ENCODE peak calls at places on chromosomes 11 and 22, in five cellular contexts. One of them, this sample, is unnamed.

GRCh38 chr22:44603774-44604173 is 98.2 kb upstream of the PRR5 start:
- DNase-seq in H1: no peak
- DNase-seq in K562: no peak
- DNase-seq in HepG2: no peak
- DNase-seq in GM12878: no peak
- DNase-seq in this sample: no peak

GRCh38 chr11:103968685-103969084 is 67.8 kb upstream of the DDI1 start:
- DNase-seq in H1: no peak
- DNase-seq in K562: no peak
- DNase-seq in HepG2: no peak
- DNase-seq in GM12878: no peak
- DNase-seq in this sample: no peak

GRCh38 chr11:47106839-47107520 is 69.7 kb downstream of the ARFGAP2 start:
- DNase-seq in H1: no peak
- DNase-seq in K562: no peak
- DNase-seq in HepG2: no peak
- DNase-seq in GM12878: no peak
- DNase-seq in this sample: no peak

GRCh38 chr11:57150454-57150917 is 31.3 kb upstream of the LRRC55 start:
- DNase-seq in H1: no peak
- DNase-seq in K562: peak; percentile 75
- DNase-seq in HepG2: no peak
- DNase-seq in GM12878: no peak
- DNase-seq in this sample: no peak

GRCh38 chr11:39385911-39386310 is 2073.5 kb downstream of the LRRC4C start:
- DNase-seq in H1: no peak
- DNase-seq in K562: no peak
- DNase-seq in HepG2: no peak
- DNase-seq in GM12878: no peak
- DNase-seq in this sample: no peak

GRCh38 chr22:49719046-49719445 is 108.6 kb downstream of the BRD1 start:
- DNase-seq in H1: no peak
- DNase-seq in K562: no peak
- DNase-seq in HepG2: no peak
- DNase-seq in GM12878: no peak
- DNase-seq in this sample: no peak

GRCh38 chr22:47437110-47437509 is 674.7 kb downstream of the TBC1D22A start:
- DNase-seq in H1: no peak
- DNase-seq in K562: no peak
- DNase-seq in HepG2: no peak
- DNase-seq in GM12878: no peak
- DNase-seq in this sample: no peak

GRCh38 chr11:102620858-102621561 is 4.1 kb downstream of the MMP20 start:
- DNase-seq in H1: no peak
- DNase-seq in K562: peak; percentile 72
- DNase-seq in HepG2: no peak
- DNase-seq in GM12878: no peak
- DNase-seq in this sample: no peak

GRCh38 chr11:93169950-93170561 is 27.7 kb downstream of the SLC36A4 start:
- DNase-seq in H1: no peak
- DNase-seq in K562: peak; percentile 24
- DNase-seq in HepG2: peak; percentile 24
- DNase-seq in GM12878: no peak
- DNase-seq in this sample: peak; percentile 69

GRCh38 chr11:65524010-65524746 is 705 bp upstream of the SCYL1 start:
- DNase-seq in H1: no peak
- DNase-seq in K562: peak; percentile 53
- DNase-seq in HepG2: no peak
- DNase-seq in GM12878: no peak
- DNase-seq in this sample: no peak

GRCh38 chr11:114785820-114786219 is 107.5 kb downstream of the NXPE2 start:
- DNase-seq in H1: no peak
- DNase-seq in K562: no peak
- DNase-seq in HepG2: no peak
- DNase-seq in GM12878: no peak
- DNase-seq in this sample: no peak

GRCh38 chr11:40867991-40868685 is 591.3 kb downstream of the LRRC4C start:
- DNase-seq in H1: no peak
- DNase-seq in K562: no peak
- DNase-seq in HepG2: no peak
- DNase-seq in GM12878: no peak
- DNase-seq in this sample: no peak

GRCh38 chr11:75465701-75466531 is 32.9 kb upstream of the KLHL35 start:
- DNase-seq in H1: no peak
- DNase-seq in K562: no peak
- DNase-seq in HepG2: no peak
- DNase-seq in GM12878: no peak
- DNase-seq in this sample: peak; percentile 32

GRCh38 chr11:1825039-1825740 is 9.6 kb upstream of the SYT8 start:
- DNase-seq in H1: peak; percentile 78
- DNase-seq in K562: peak; percentile 84
- DNase-seq in HepG2: peak; percentile 84
- DNase-seq in GM12878: no peak
- DNase-seq in this sample: peak; percentile 92

GRCh38 chr11:12356944-12357655 is 20.3 kb upstream of the PARVA start:
- DNase-seq in H1: no peak
- DNase-seq in K562: no peak
- DNase-seq in HepG2: no peak
- DNase-seq in GM12878: no peak
- DNase-seq in this sample: no peak

GRCh38 chr11:72683782-72684200 is 9.6 kb upstream of the PDE2A start:
- DNase-seq in H1: no peak
- DNase-seq in K562: peak; percentile 74
- DNase-seq in HepG2: peak; percentile 33
- DNase-seq in GM12878: no peak
- DNase-seq in this sample: peak; percentile 82

GRCh38 chr11:104095791-104096190 is 59.4 kb downstream of the DDI1 start:
- DNase-seq in H1: no peak
- DNase-seq in K562: no peak
- DNase-seq in HepG2: no peak
- DNase-seq in GM12878: no peak
- DNase-seq in this sample: no peak

GRCh38 chr11:61163714-61164609 is 2.7 kb upstream of the VPS37C start:
- DNase-seq in H1: no peak
- DNase-seq in K562: peak; percentile 87
- DNase-seq in HepG2: no peak
- DNase-seq in GM12878: no peak
- DNase-seq in this sample: no peak

GRCh38 chr22:19737846-19738663 is 14.7 kb downstream of the GP1BB start:
- DNase-seq in H1: no peak
- DNase-seq in K562: no peak
- DNase-seq in HepG2: no peak
- DNase-seq in GM12878: no peak
- DNase-seq in this sample: no peak

GRCh38 chr22:39818050-39818449 is 75.5 kb downstream of the ENTHD1 start:
- DNase-seq in H1: no peak
- DNase-seq in K562: peak; percentile 72
- DNase-seq in HepG2: no peak
- DNase-seq in GM12878: no peak
- DNase-seq in this sample: no peak

GRCh38 chr11:113773092-113773415 is 438 bp downstream of the ZW10 start:
- DNase-seq in H1: no peak
- DNase-seq in K562: peak; percentile 45
- DNase-seq in HepG2: peak; percentile 6
- DNase-seq in GM12878: no peak
- DNase-seq in this sample: peak; percentile 57

GRCh38 chr11:126378763-126379162 is 23.3 kb downstream of the ST3GAL4 start:
- DNase-seq in H1: no peak
- DNase-seq in K562: no peak
- DNase-seq in HepG2: no peak
- DNase-seq in GM12878: no peak
- DNase-seq in this sample: no peak

GRCh38 chr22:31339148-31339832 is 6.9 kb downstream of the PATZ1 start:
- DNase-seq in H1: no peak
- DNase-seq in K562: no peak
- DNase-seq in HepG2: peak; percentile 89
- DNase-seq in GM12878: no peak
- DNase-seq in this sample: no peak

GRCh38 chr22:31340360-31340759 is 5.8 kb downstream of the PATZ1 start:
- DNase-seq in H1: no peak
- DNase-seq in K562: no peak
- DNase-seq in HepG2: peak; percentile 56
- DNase-seq in GM12878: no peak
- DNase-seq in this sample: no peak

GRCh38 chr22:31341386-31342088 is 4.6 kb downstream of the PATZ1 start:
- DNase-seq in H1: no peak
- DNase-seq in K562: no peak
- DNase-seq in HepG2: no peak
- DNase-seq in GM12878: no peak
- DNase-seq in this sample: no peak

GRCh38 chr22:31342389-31343125 is 3.6 kb downstream of the PATZ1 start:
- DNase-seq in H1: no peak
- DNase-seq in K562: no peak
- DNase-seq in HepG2: no peak
- DNase-seq in GM12878: no peak
- DNase-seq in this sample: peak; percentile 33

DNA sequence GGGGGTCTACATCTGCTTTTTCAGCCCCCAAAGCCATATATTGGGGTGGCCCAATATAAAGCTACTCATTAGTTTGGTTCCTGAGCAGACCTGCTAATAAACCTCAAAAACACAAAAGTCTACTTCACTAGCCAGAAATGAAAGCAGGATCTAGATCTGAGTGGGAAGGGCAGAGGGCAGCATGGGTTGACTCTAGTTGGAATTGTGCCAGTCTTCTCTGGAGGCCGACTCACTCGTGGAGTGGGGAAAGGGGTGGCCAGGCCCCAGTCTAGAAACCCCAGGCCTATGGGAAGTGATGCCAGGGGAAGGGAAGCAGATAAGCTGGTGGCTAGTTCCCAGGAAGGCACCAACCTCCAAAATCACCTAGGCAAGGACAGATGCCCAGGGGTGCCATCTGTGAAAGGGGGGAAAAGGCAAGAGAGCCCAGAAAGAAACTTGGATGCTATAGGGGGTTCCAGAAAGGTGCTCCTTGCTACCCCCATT is 5.3 kb downstream of the PATZ1 start:
- DNase-seq in H1: no peak
- DNase-seq in K562: no peak
- DNase-seq in HepG2: no peak
- DNase-seq in GM12878: no peak
- DNase-seq in this sample: no peak
- H4K20me1 ChIP-seq in H1: peaks cover 2% of the 10 kb centered on the region
- H4K20me1 ChIP-seq in K562: no peaks in the 10 kb centered on the region
- H4K20me1 ChIP-seq in HepG2: peaks cover 83% of the 10 kb centered on the region
- H4K20me1 ChIP-seq in GM12878: peaks cover 5% of the 10 kb centered on the region
- H4K20me1 ChIP-seq in this sample: peaks cover 32% of the 10 kb centered on the region

DNA sequence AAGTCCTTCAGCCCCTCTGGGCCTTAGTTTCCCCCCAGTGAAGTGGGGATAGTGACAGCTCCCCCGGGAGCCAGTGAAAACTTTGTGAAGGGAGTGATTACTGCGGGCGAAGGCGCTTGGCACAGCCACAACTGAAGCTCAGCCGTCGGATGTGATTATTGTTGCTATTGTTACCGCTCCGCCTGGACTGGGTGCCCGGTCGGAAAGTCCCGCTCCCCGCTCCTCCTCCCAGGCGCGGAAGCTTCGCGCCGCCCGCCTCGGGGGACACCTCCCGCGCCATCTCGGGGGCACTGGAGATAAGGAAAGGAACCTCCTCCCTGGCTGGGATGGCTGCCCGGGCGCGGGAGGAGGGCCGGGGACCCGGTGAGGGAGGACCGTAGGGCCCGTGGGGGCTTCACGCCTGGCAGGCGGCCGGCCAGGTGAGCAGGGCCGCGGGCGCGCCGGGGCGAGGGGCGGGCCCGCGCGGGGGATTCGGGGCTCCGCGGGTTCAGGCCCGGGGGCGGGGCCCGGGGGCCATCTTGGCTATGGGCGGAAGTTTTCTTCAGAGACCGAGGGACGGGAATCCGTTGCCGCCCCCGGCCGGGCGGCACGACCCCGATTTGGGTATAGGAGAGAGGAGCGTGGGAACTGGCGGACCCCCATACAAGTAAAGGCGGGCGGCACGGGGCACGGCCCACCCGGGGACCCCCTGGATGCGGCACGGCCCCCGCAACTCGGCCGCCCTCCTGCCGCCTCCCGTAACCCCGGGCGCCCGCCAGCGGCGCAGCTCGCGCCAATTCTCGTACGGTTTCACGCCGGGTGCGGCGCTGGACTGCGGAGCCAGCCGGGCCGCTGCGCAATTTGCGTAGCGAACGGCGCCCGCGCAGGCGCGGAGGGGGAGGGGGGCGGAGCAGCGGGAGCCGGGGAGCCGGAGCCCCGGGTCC is at the start of gene GPR137:
- DNase-seq in H1: no peak
- DNase-seq in K562: peak; percentile 87
- DNase-seq in HepG2: peak; percentile 50
- DNase-seq in GM12878: no peak
- DNase-seq in this sample: peak; percentile 80
- TF ChIP-seq CREB1 in H1: peak; percentile 19
- TF ChIP-seq CREB1 in K562: no peak
- TF ChIP-seq CREB1 in HepG2: no peak
- TF ChIP-seq CREB1 in GM12878: peak; percentile 23
- TF ChIP-seq CREB1 in this sample: no peak

GRCh38 chr11:610146-610801 is 5.5 kb downstream of the IRF7 start:
- DNase-seq in H1: no peak
- DNase-seq in K562: no peak
- DNase-seq in HepG2: no peak
- DNase-seq in GM12878: no peak
- DNase-seq in this sample: no peak
- H4K20me1 ChIP-seq in H1: peaks cover 24% of the 10 kb centered on the region
- H4K20me1 ChIP-seq in K562: peaks cover 17% of the 10 kb centered on the region
- H4K20me1 ChIP-seq in HepG2: peaks cover 3% of the 10 kb centered on the region
- H4K20me1 ChIP-seq in GM12878: peaks cover 11% of the 10 kb centered on the region
- H4K20me1 ChIP-seq in this sample: peaks cover 18% of the 10 kb centered on the region

DNA sequence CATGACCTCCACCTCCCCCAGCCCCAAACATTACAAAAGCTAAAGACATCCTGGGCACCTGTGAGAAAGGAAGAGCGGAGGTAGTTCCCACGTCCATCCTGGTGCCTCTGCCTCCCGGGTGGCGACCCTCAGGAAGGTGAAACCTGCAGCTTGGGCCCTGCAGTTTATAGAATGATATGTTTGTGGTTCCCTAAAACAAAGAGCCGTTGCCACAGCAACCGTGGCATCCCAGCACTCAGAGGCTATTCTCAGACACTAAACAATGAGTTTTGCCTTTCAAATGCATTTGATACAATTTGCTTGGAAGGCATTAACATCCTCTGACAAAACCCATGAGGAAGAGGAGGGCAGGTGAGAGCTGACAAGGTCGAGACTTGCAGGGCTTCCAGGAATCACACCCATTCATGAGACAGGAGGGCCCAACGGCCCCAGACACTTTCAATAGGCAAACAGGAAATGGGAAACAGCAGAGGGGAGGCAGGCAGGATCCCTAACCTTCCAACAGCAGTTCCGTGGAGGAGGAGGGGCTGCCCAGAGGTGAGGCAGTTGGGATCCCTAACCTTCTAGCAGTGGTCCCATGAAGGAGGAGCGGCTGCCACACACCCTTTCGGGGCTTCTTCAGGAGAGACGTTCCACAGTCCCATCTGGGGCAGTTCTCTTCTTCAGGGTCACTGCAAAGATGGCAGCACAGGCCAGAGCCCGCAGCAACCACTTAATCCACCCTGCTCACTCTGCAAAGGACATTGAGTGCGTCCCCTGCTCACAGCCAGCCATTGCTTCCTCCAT is 379.2 kb downstream of the SHANK2 start:
- DNase-seq in H1: peak; percentile 10
- DNase-seq in K562: no peak
- DNase-seq in HepG2: no peak
- DNase-seq in GM12878: no peak
- DNase-seq in this sample: peak; percentile 83
- TF ChIP-seq CREB1 in H1: no peak
- TF ChIP-seq CREB1 in K562: no peak
- TF ChIP-seq CREB1 in HepG2: no peak
- TF ChIP-seq CREB1 in GM12878: no peak
- TF ChIP-seq CREB1 in this sample: no peak